ENCODE peak calls at places on chromosome 12, in seven cellular contexts. T is adrenal gland, H is endodermal cell, Y is upper lobe of left lung, C is NCI-H226, F is AG08396, X is T-cell. S is an unnamed sample.

GRCh38 chr12:132444957-132445883 is 44.7 kb upstream of the FBRSL1 start:
- DNase-seq in T (no peak), H (peak; percentile 86), Y (no peak), C (no peak), F (no peak), X (peak; percentile 80), S (no peak)

GRCh38 chr12:22034709-22035506 is 11.1 kb upstream of the CMAS start:
- DNase-seq in T (no peak), H (no peak), Y (no peak), C (peak; percentile 11), F (no peak), X (no peak), S (no peak)

GRCh38 chr12:951166-951565 is 1.7 kb upstream of the RAD52 start:
- DNase-seq in T (no peak), H (no peak), Y (no peak), C (no peak), F (no peak), X (no peak), S (no peak)

GRCh38 chr12:41333988-41334387 is 145.9 kb downstream of the PDZRN4 start:
- DNase-seq in T (no peak), H (no peak), Y (no peak), C (no peak), F (no peak), X (no peak), S (peak; percentile 11)

GRCh38 chr12:32031109-32031508 is 71.9 kb downstream of the RESF1 start:
- DNase-seq in T (no peak), H (no peak), Y (no peak), C (peak; percentile 57), F (no peak), X (no peak), S (no peak)

GRCh38 chr12:64544796-64545382 is 65.4 kb upstream of the RASSF3 start:
- DNase-seq in T (no peak), H (no peak), Y (no peak), C (no peak), F (no peak), X (no peak), S (no peak)

GRCh38 chr12:69755302-69755701 is 16.6 kb downstream of the RAB3IP start:
- DNase-seq in T (no peak), H (no peak), Y (no peak), C (no peak), F (no peak), X (no peak), S (no peak)

GRCh38 chr12:55982319-55982936 is 8.6 kb downstream of the RAB5B start:
- DNase-seq in T (no peak), H (no peak), Y (no peak), C (peak; percentile 63), F (no peak), X (no peak), S (no peak)

GRCh38 chr12:27927347-27927746 is 45.2 kb downstream of the PTHLH start:
- DNase-seq in T (no peak), H (no peak), Y (no peak), C (no peak), F (no peak), X (no peak), S (no peak)

GRCh38 chr12:104276192-104277131 is 27.1 kb upstream of the EID3 start:
- DNase-seq in T (no peak), H (no peak), Y (no peak), C (no peak), F (no peak), X (no peak), S (no peak)

GRCh38 chr12:49515266-49515665 is 23.6 kb upstream of the KCNH3 start:
- DNase-seq in T (no peak), H (no peak), Y (no peak), C (peak; percentile 69), F (peak; percentile 59), X (no peak), S (no peak)

GRCh38 chr12:130661501-130662255 is 54.4 kb downstream of the RIMBP2 start:
- DNase-seq in T (no peak), H (peak; percentile 73), Y (no peak), C (no peak), F (no peak), X (no peak), S (peak; percentile 80)

GRCh38 chr12:46549527-46550265 is 177.1 kb upstream of the SLC38A2 start:
- DNase-seq in T (no peak), H (no peak), Y (no peak), C (peak; percentile 87), F (no peak), X (no peak), S (no peak)

GRCh38 chr12:12081836-12082497 is 11.2 kb downstream of the BCL2L14 start:
- DNase-seq in T (no peak), H (peak; percentile 71), Y (no peak), C (peak; percentile 21), F (peak; percentile 61), X (no peak), S (peak; percentile 48)

GRCh38 chr12:78096909-78097597 is 266.4 kb downstream of the NAV3 start:
- DNase-seq in T (peak; percentile 35), H (no peak), Y (no peak), C (no peak), F (no peak), X (no peak), S (no peak)